ENCODE peak calls at places on chromosomes 4 and X, in four cellular contexts. W is hepatocyte, O is GM23338, I is neural progenitor cell. Q is an unnamed sample.
A peak's percentile ranks its signal among the peaks of the same experiment; 100 is the strongest.

GRCh38 chr4:165532976-165533375 is 154.2 kb downstream of the CPE start:
- DNase-seq in W (peak; percentile 11), O (peak; percentile 28), I (peak; percentile 36), Q (no peak)

GRCh38 chrX:8345473-8345872 is 119.2 kb upstream of the VCX3B start:
- DNase-seq in W (no peak), O (no peak), I (no peak), Q (no peak)

GRCh38 chrX:51743179-51743957 is at the start of gene GSPT2:
- DNase-seq in W (peak; percentile 73), O (peak; percentile 59), I (peak; percentile 65), Q (peak; percentile 61)

GRCh38 chr4:99102634-99103033 is 14.0 kb upstream of the ADH5 start:
- DNase-seq in W (no peak), O (no peak), I (no peak), Q (no peak)

GRCh38 chr4:13481569-13481968 is 2.6 kb downstream of the RAB28 start:
- DNase-seq in W (no peak), O (no peak), I (peak; percentile 32), Q (no peak)

GRCh38 chr4:140267576-140267975 is 105.9 kb upstream of the SCOC start:
- DNase-seq in W (peak; percentile 7), O (peak; percentile 44), I (no peak), Q (no peak)

GRCh38 chr4:150580244-150580643 is 1.7 kb upstream of the MAB21L2 start:
- DNase-seq in W (no peak), O (peak; percentile 8), I (peak; percentile 53), Q (no peak)

GRCh38 chr4:105543881-105544280 is 8.5 kb upstream of the ARHGEF38 start:
- DNase-seq in W (no peak), O (no peak), I (no peak), Q (no peak)

GRCh38 chrX:34382416-34382815 is 250.3 kb upstream of the FAM47A start:
- DNase-seq in W (no peak), O (no peak), I (no peak), Q (no peak)

GRCh38 chr4:94766856-94767255 is 9.1 kb downstream of the BMPR1B start:
- DNase-seq in W (no peak), O (no peak), I (no peak), Q (no peak)

GRCh38 chrX:10756365-10756915 is 136.1 kb upstream of the MID1 start:
- DNase-seq in W (peak; percentile 44), O (peak; percentile 19), I (no peak), Q (no peak)

GRCh38 chr4:119286377-119287002 is 35.4 kb downstream of the FABP2 start:
- DNase-seq in W (peak; percentile 64), O (peak; percentile 46), I (peak; percentile 38), Q (peak; percentile 62)

GRCh38 chrX:40570346-40571093 is 10.2 kb upstream of the ATP6AP2 start:
- DNase-seq in W (no peak), O (peak; percentile 4), I (no peak), Q (no peak)

GRCh38 chrX:119654112-119654531 is 38.8 kb downstream of the SEPTIN6 start:
- DNase-seq in W (peak; percentile 62), O (peak; percentile 35), I (peak; percentile 65), Q (no peak)

GRCh38 chrX:129772796-129773431 is 6.8 kb upstream of the SASH3 start:
- DNase-seq in W (no peak), O (peak; percentile 32), I (no peak), Q (peak; percentile 97)

GRCh38 chr4:5371415-5372190 is 320.3 kb downstream of the STK32B start:
- DNase-seq in W (no peak), O (no peak), I (no peak), Q (no peak)

GRCh38 chrX:11619426-11619825 is 46.3 kb downstream of the ARHGAP6 start:
- DNase-seq in W (no peak), O (no peak), I (no peak), Q (no peak)

GRCh38 chr4:14095881-14096280 is 468.4 kb upstream of the BOD1L1 start:
- DNase-seq in W (no peak), O (no peak), I (no peak), Q (no peak)

GRCh38 chr4:8227201-8227770 is 28.2 kb downstream of the SH3TC1 start:
- DNase-seq in W (no peak), O (no peak), I (no peak), Q (no peak)

GRCh38 chrX:154599531-154599930 is 14.6 kb downstream of the CTAG1A start:
- DNase-seq in W (no peak), O (no peak), I (no peak), Q (no peak)

GRCh38 chr4:10098770-10099139 is 17.8 kb downstream of the WDR1 start:
- DNase-seq in W (no peak), O (no peak), I (no peak), Q (no peak)

GRCh38 chrX:38941675-38942074 is 140.4 kb downstream of the MID1IP1 start:
- DNase-seq in W (no peak), O (no peak), I (no peak), Q (no peak)

GRCh38 chr4:147511005-147511660 is 30.2 kb downstream of the EDNRA start:
- DNase-seq in W (no peak), O (no peak), I (no peak), Q (no peak)
- TF ChIP-seq EZH2phosphoT487 in W (no peak), O (no peak), I (no peak), Q (no peak)

GRCh38 chr4:114600672-114601071 is 2.1 kb downstream of the UGT8 start:
- DNase-seq in W (no peak), O (no peak), I (no peak), Q (peak; percentile 61)

GRCh38 chr4:114597410-114598115 is 1.0 kb upstream of the UGT8 start:
- DNase-seq in W (no peak), O (peak; percentile 25), I (peak; percentile 13), Q (no peak)

GRCh38 chr4:114600066-114600552 is 1.5 kb downstream of the UGT8 start:
- DNase-seq in W (no peak), O (no peak), I (peak; percentile 20), Q (no peak)

GRCh38 chr4:114598191-114599121 is at the start of gene UGT8:
- DNase-seq in W (peak; percentile 78), O (peak; percentile 88), I (peak; percentile 87), Q (no peak)

DNA sequence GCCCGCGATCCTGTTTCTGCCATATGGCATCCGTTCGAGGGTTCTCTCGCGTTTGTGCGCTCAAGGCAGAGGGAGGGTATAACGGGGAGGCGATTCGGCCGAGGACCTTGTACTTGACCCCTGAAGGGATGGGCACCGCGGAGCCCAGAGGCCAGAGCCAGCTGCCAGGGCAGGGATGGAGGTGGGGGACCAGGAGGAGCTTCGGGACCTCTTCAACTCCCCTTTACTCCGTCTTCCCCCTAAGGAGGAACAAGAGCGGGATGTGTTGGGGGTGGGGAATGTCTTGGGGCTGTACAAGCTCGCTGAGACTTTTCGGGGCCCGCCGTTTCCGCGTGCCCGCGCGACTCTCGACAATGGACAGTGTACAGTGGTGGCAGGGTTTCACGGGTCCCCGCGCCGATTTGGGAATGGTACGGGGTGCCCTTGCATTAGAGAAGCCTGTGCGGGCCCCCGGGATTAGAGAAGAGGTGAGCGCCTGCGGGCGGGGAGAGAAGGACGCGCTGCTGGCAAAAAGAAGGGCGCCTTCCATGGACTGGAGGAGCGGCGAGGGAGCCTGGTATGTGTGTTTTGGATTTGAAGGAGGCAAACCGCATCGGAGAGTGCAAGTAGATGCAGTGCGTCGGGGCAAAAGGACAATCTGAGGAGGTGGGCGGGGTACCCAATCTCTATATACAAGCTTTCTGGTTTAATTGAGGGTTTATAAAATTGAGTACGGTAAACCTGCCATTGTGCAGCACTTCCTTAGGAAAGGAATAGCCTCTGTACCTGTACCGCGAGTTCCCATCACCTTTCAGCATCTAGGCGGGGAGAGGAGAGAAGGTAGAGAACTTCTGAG is 841 bp downstream of the UGT8 start:
- DNase-seq in W (peak; percentile 49), O (peak; percentile 78), I (peak; percentile 54), Q (no peak)
- TF ChIP-seq EZH2 in W (no peak), O (no peak), I (peak; percentile 53), Q (no peak)

GRCh38 chr4:184282251-184282713 is 64.6 kb upstream of the ENPP6 start:
- DNase-seq in W (peak; percentile 43), O (peak; percentile 54), I (peak; percentile 21), Q (peak; percentile 90)
- H3K4me2 ChIP-seq in W (no peak overlapping the region), O (no peak overlapping the region), I (no peak overlapping the region), Q (peak overlapping the region; percentile 75)

DNA sequence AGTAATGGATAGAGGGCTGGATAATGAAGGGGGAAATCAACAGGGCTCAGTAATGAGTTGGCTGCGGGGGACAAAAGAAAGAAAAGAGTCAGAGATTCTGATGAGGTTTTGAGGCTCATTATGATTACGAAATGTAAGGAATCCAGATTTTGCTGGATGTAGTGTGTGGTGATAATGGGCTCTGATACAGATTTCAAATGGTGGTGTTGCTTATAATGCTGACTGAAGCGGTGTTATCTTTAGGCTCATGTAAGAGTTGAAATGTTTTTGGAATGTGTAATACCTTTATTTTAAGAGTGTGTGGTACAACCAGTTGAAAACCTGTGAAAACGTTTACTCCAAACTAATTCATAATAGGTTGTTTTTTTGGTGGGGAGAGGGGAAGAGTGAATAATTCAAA is 39.2 kb upstream of the TENM3 start:
- DNase-seq in W (no peak), O (no peak), I (no peak), Q (no peak)
- TF ChIP-seq EZH2phosphoT487 in W (no peak), O (no peak), I (no peak), Q (no peak)

GRCh38 chr4:82561745-82562552 is at the start of gene TMEM150C:
- DNase-seq in W (peak; percentile 62), O (peak; percentile 71), I (peak; percentile 84), Q (no peak)

GRCh38 chr4:82562553-82562854 is 716 bp upstream of the TMEM150C start:
- DNase-seq in W (no peak), O (peak; percentile 38), I (no peak), Q (no peak)

GRCh38 chr4:82559735-82560120 is 2.1 kb downstream of the TMEM150C start:
- DNase-seq in W (no peak), O (no peak), I (peak; percentile 12), Q (no peak)

GRCh38 chr4:82555279-82555678 is 6.5 kb downstream of the TMEM150C start:
- DNase-seq in W (no peak), O (peak; percentile 51), I (peak; percentile 31), Q (no peak)

GRCh38 chr4:82560853-82561744 is 689 bp downstream of the TMEM150C start:
- DNase-seq in W (peak; percentile 14), O (peak; percentile 50), I (no peak), Q (no peak)
- TF ChIP-seq EZH2 in W (no peak), O (no peak), I (peak; percentile 36), Q (no peak)

Q was measured in MM.1S.